ENCODE peak calls at places on chromosomes 2 and 18, in five cellular contexts. One of them, this sample, is unnamed.
A peak's percentile ranks its signal among the peaks of the same experiment; 100 is the strongest.

GRCh38 chr2:101574622-101575021 is 99.7 kb upstream of the RFX8 start:
- DNase-seq in bronchial epithelial cell: peak; percentile 20
- DNase-seq in colonic mucosa: no peak
- DNase-seq in left lung: no peak
- DNase-seq in testis: no peak
- DNase-seq in this sample: no peak

GRCh38 chr2:236782938-236783337 is 213.3 kb downstream of the ACKR3 start:
- DNase-seq in bronchial epithelial cell: peak; percentile 76
- DNase-seq in testis: no peak
- DNase-seq in left lung: no peak
- DNase-seq in colonic mucosa: no peak
- DNase-seq in this sample: no peak

GRCh38 chr2:136019304-136019703 is 33.9 kb upstream of the DARS1 start:
- DNase-seq in bronchial epithelial cell: no peak
- DNase-seq in left lung: no peak
- DNase-seq in testis: no peak
- DNase-seq in colonic mucosa: no peak
- DNase-seq in this sample: no peak

GRCh38 chr2:78985558-78985957 is 39.9 kb upstream of the REG3G start:
- DNase-seq in left lung: no peak
- DNase-seq in bronchial epithelial cell: no peak
- DNase-seq in testis: no peak
- DNase-seq in colonic mucosa: no peak
- DNase-seq in this sample: no peak

GRCh38 chr2:237570776-237571335 is 4.5 kb downstream of the PRLH start:
- DNase-seq in testis: no peak
- DNase-seq in left lung: no peak
- DNase-seq in colonic mucosa: no peak
- DNase-seq in bronchial epithelial cell: no peak
- DNase-seq in this sample: no peak

GRCh38 chr2:236254674-236255073 is 9.5 kb downstream of the ASB18 start:
- DNase-seq in left lung: no peak
- DNase-seq in colonic mucosa: no peak
- DNase-seq in testis: no peak
- DNase-seq in bronchial epithelial cell: no peak
- DNase-seq in this sample: peak; percentile 71

GRCh38 chr2:207394812-207395534 is 134.8 kb upstream of the CREB1 start:
- DNase-seq in bronchial epithelial cell: peak; percentile 100
- DNase-seq in left lung: no peak
- DNase-seq in testis: no peak
- DNase-seq in colonic mucosa: no peak
- DNase-seq in this sample: no peak

GRCh38 chr18:68840554-68841263 is 42.8 kb downstream of the CCDC102B start:
- DNase-seq in bronchial epithelial cell: peak; percentile 93
- DNase-seq in colonic mucosa: no peak
- DNase-seq in left lung: no peak
- DNase-seq in testis: no peak
- DNase-seq in this sample: no peak

GRCh38 chr2:192151848-192152247 is 42.9 kb downstream of the TMEFF2 start:
- DNase-seq in bronchial epithelial cell: peak; percentile 15
- DNase-seq in left lung: no peak
- DNase-seq in colonic mucosa: no peak
- DNase-seq in testis: no peak
- DNase-seq in this sample: no peak

GRCh38 chr18:55064073-55064472 is 104.8 kb upstream of the CCDC68 start:
- DNase-seq in testis: no peak
- DNase-seq in left lung: no peak
- DNase-seq in colonic mucosa: no peak
- DNase-seq in bronchial epithelial cell: no peak
- DNase-seq in this sample: no peak

GRCh38 chr2:120596191-120596781 is 139.4 kb upstream of the GLI2 start:
- DNase-seq in left lung: peak; percentile 62
- DNase-seq in bronchial epithelial cell: no peak
- DNase-seq in colonic mucosa: no peak
- DNase-seq in testis: no peak
- DNase-seq in this sample: no peak

GRCh38 chr2:240502430-240503121 is 55.2 kb downstream of the ANKMY1 start:
- DNase-seq in testis: no peak
- DNase-seq in bronchial epithelial cell: no peak
- DNase-seq in colonic mucosa: peak; percentile 12
- DNase-seq in left lung: peak; percentile 72
- DNase-seq in this sample: peak; percentile 19

GRCh38 chr18:10140461-10140911 is 226.7 kb downstream of the VAPA start:
- DNase-seq in testis: no peak
- DNase-seq in bronchial epithelial cell: peak; percentile 55
- DNase-seq in left lung: no peak
- DNase-seq in colonic mucosa: no peak
- DNase-seq in this sample: no peak

GRCh38 chr2:168731550-168732128 is 70.8 kb upstream of the NOSTRIN start:
- DNase-seq in colonic mucosa: no peak
- DNase-seq in bronchial epithelial cell: peak; percentile 38
- DNase-seq in testis: no peak
- DNase-seq in left lung: no peak
- DNase-seq in this sample: no peak

GRCh38 chr2:151315381-151315903 is 26.0 kb upstream of the NMI start:
- DNase-seq in testis: peak; percentile 43
- DNase-seq in colonic mucosa: no peak
- DNase-seq in bronchial epithelial cell: no peak
- DNase-seq in left lung: no peak
- DNase-seq in this sample: peak; percentile 68

GRCh38 chr2:101844055-101844635 is 146.6 kb downstream of the MAP4K4 start:
- DNase-seq in testis: no peak
- DNase-seq in colonic mucosa: no peak
- DNase-seq in left lung: no peak
- DNase-seq in bronchial epithelial cell: peak; percentile 35
- DNase-seq in this sample: no peak

GRCh38 chr2:219309278-219309677 is at the start of gene PTPRN:
- DNase-seq in bronchial epithelial cell: no peak
- DNase-seq in colonic mucosa: no peak
- DNase-seq in left lung: peak; percentile 69
- DNase-seq in testis: no peak
- DNase-seq in this sample: peak; percentile 88

GRCh38 chr18:45467307-45467706 is 148.0 kb upstream of the SLC14A2 start:
- DNase-seq in bronchial epithelial cell: no peak
- DNase-seq in testis: no peak
- DNase-seq in left lung: no peak
- DNase-seq in colonic mucosa: no peak
- DNase-seq in this sample: no peak

GRCh38 chr2:108869542-108869941 is 83.0 kb downstream of the CCDC138 start:
- DNase-seq in left lung: no peak
- DNase-seq in bronchial epithelial cell: peak; percentile 83
- DNase-seq in colonic mucosa: no peak
- DNase-seq in testis: no peak
- DNase-seq in this sample: no peak

GRCh38 chr18:28875059-28875458 is 698.1 kb upstream of the CDH2 start:
- DNase-seq in left lung: no peak
- DNase-seq in colonic mucosa: no peak
- DNase-seq in testis: no peak
- DNase-seq in bronchial epithelial cell: no peak
- DNase-seq in this sample: no peak

GRCh38 chr2:48043746-48044145 is 137.4 kb upstream of the FBXO11 start:
- DNase-seq in colonic mucosa: no peak
- DNase-seq in testis: no peak
- DNase-seq in left lung: no peak
- DNase-seq in bronchial epithelial cell: no peak
- DNase-seq in this sample: no peak

GRCh38 chr18:68854786-68855391 is 57.0 kb downstream of the CCDC102B start:
- DNase-seq in bronchial epithelial cell: no peak
- DNase-seq in colonic mucosa: no peak
- DNase-seq in testis: no peak
- DNase-seq in left lung: no peak
- DNase-seq in this sample: no peak

GRCh38 chr18:45962461-45962860 is 4.7 kb downstream of the EPG5 start:
- DNase-seq in colonic mucosa: no peak
- DNase-seq in testis: no peak
- DNase-seq in bronchial epithelial cell: peak; percentile 77
- DNase-seq in left lung: no peak
- DNase-seq in this sample: no peak

GRCh38 chr2:172046080-172046678 is 39.1 kb upstream of the DLX1 start:
- DNase-seq in testis: no peak
- DNase-seq in left lung: no peak
- DNase-seq in colonic mucosa: no peak
- DNase-seq in bronchial epithelial cell: no peak
- DNase-seq in this sample: no peak

GRCh38 chr2:177187631-177188312 is 24.8 kb upstream of the HNRNPA3 start:
- DNase-seq in left lung: no peak
- DNase-seq in testis: no peak
- DNase-seq in bronchial epithelial cell: peak; percentile 52
- DNase-seq in colonic mucosa: peak; percentile 70
- DNase-seq in this sample: no peak

GRCh38 chr2:64869126-64869525 is 120.1 kb upstream of the SLC1A4 start:
- DNase-seq in testis: no peak
- DNase-seq in colonic mucosa: no peak
- DNase-seq in bronchial epithelial cell: no peak
- DNase-seq in left lung: peak; percentile 45
- DNase-seq in this sample: no peak

GRCh38 chr2:28956415-28956826 is 24.7 kb upstream of the TOGARAM2 start:
- DNase-seq in colonic mucosa: no peak
- DNase-seq in bronchial epithelial cell: no peak
- DNase-seq in testis: no peak
- DNase-seq in left lung: no peak
- DNase-seq in this sample: peak; percentile 91

GRCh38 chr2:31168291-31168690 is 30.1 kb upstream of the GALNT14 start:
- DNase-seq in colonic mucosa: no peak
- DNase-seq in bronchial epithelial cell: peak; percentile 22
- DNase-seq in testis: no peak
- DNase-seq in left lung: no peak
- DNase-seq in this sample: no peak

GRCh38 chr2:233349005-233349998 is 5.0 kb upstream of the DGKD start:
- DNase-seq in left lung: peak; percentile 85
- DNase-seq in colonic mucosa: peak; percentile 85
- DNase-seq in bronchial epithelial cell: no peak
- DNase-seq in testis: peak; percentile 55
- DNase-seq in this sample: no peak

DNA sequence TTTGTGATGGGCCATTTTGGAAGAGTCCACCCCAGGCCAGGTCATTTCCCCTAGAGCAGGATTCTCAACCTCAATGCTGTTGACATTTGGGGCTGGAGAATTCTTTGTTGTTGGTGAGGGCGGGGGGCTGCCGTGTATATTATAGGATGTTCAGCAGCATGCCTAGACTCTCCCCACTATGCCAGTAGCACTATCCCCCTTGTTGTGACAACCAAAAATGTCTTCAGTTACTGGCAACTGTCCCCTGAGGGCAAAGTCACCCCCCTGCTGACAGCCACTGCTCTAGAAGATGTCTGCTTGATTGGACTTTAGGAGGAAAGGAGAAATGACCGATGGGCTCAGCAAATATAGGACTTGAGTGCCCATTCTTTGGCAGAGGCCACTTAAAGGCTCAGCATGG is 61.0 kb upstream of the MCFD2 start:
- DNase-seq in left lung: no peak
- DNase-seq in testis: no peak
- DNase-seq in colonic mucosa: no peak
- DNase-seq in bronchial epithelial cell: no peak
- DNase-seq in this sample: no peak
- H3K36me3 ChIP-seq in left lung: peaks cover 54% of the 10 kb centered on the region
- H3K36me3 ChIP-seq in testis: no peaks in the 10 kb centered on the region
- H3K36me3 ChIP-seq in colonic mucosa: no peaks in the 10 kb centered on the region
- H3K36me3 ChIP-seq in bronchial epithelial cell: peaks cover 9% of the 10 kb centered on the region
- H3K36me3 ChIP-seq in this sample: peaks cover 3% of the 10 kb centered on the region

GRCh38 chr2:113180131-113180946 is 6.6 kb downstream of the PSD4 start:
- DNase-seq in bronchial epithelial cell: no peak
- DNase-seq in colonic mucosa: no peak
- DNase-seq in testis: no peak
- DNase-seq in left lung: peak; percentile 39
- DNase-seq in this sample: no peak
- H3K36me3 ChIP-seq in bronchial epithelial cell: peaks cover 6% of the 10 kb centered on the region
- H3K36me3 ChIP-seq in colonic mucosa: no peaks in the 10 kb centered on the region
- H3K36me3 ChIP-seq in testis: no peaks in the 10 kb centered on the region
- H3K36me3 ChIP-seq in left lung: peaks cover 21% of the 10 kb centered on the region
- H3K36me3 ChIP-seq in this sample: no peaks in the 10 kb centered on the region

GRCh38 chr2:53813151-53813550 is 26.3 kb downstream of the ERLEC1 start:
- DNase-seq in testis: no peak
- DNase-seq in bronchial epithelial cell: peak; percentile 64
- DNase-seq in left lung: no peak
- DNase-seq in colonic mucosa: no peak
- DNase-seq in this sample: no peak

DNA sequence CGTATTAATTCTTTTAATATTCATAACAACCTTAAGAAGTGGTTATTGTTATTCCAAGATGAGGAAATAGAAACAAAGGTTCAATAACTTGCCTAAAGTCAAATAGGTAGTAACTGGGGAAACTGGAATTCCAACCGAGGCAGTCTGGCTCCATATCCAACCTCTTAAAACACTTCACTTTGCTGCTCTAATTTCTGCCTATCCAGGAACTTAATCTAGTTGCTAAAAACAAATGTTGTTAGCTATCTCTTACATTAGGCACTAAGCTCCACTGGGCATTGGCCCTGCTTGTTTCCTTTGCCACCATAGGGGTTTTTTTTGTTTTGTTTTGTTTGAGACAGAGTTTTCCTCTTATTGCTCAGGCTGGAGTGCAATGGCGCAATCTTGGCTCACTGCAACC is 24.8 kb downstream of the ERLEC1 start:
- DNase-seq in colonic mucosa: no peak
- DNase-seq in bronchial epithelial cell: no peak
- DNase-seq in testis: no peak
- DNase-seq in left lung: no peak
- DNase-seq in this sample: no peak
- H3K36me3 ChIP-seq in colonic mucosa: peaks cover 4% of the 10 kb centered on the region
- H3K36me3 ChIP-seq in bronchial epithelial cell: no peaks in the 10 kb centered on the region
- H3K36me3 ChIP-seq in testis: no peaks in the 10 kb centered on the region
- H3K36me3 ChIP-seq in left lung: peaks cover 100% of the 10 kb centered on the region
- H3K36me3 ChIP-seq in this sample: peaks cover 80% of the 10 kb centered on the region

GRCh38 chr2:216685327-216685875 is 9.9 kb downstream of the IGFBP5 start:
- DNase-seq in left lung: no peak
- DNase-seq in bronchial epithelial cell: no peak
- DNase-seq in testis: no peak
- DNase-seq in colonic mucosa: no peak
- DNase-seq in this sample: no peak

GRCh38 chr2:216687111-216687510 is 8.2 kb downstream of the IGFBP5 start:
- DNase-seq in colonic mucosa: no peak
- DNase-seq in bronchial epithelial cell: no peak
- DNase-seq in testis: no peak
- DNase-seq in left lung: no peak
- DNase-seq in this sample: no peak

GRCh38 chr2:216680951-216681629 is 14.3 kb downstream of the IGFBP5 start:
- DNase-seq in left lung: no peak
- DNase-seq in bronchial epithelial cell: no peak
- DNase-seq in colonic mucosa: no peak
- DNase-seq in testis: no peak
- DNase-seq in this sample: no peak

GRCh38 chr2:216681683-216682082 is 13.7 kb downstream of the IGFBP5 start:
- DNase-seq in colonic mucosa: no peak
- DNase-seq in left lung: no peak
- DNase-seq in bronchial epithelial cell: no peak
- DNase-seq in testis: no peak
- DNase-seq in this sample: no peak

DNA sequence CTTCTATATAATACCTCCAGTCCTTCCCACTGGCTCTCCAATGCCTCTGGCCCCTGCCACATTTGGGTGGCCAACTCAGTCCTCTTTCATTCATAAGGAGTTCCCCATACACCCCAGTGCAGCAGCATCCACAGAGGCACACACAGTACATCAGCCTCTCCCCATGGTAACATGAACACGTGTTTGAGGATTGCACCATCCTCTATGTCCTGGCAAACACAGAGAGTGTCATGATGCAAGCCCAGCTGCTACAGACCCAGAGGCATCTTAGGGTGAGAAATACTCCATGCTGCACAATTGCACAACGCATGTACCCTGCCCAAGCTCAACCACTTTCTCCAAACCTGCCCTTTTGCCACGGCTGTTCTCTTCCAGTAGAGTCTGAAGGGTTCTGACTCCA is 11.5 kb downstream of the IGFBP5 start:
- DNase-seq in testis: peak; percentile 38
- DNase-seq in bronchial epithelial cell: peak; percentile 96
- DNase-seq in colonic mucosa: no peak
- DNase-seq in left lung: no peak
- DNase-seq in this sample: no peak
- H3K36me3 ChIP-seq in testis: no peaks in the 10 kb centered on the region
- H3K36me3 ChIP-seq in bronchial epithelial cell: no peaks in the 10 kb centered on the region
- H3K36me3 ChIP-seq in colonic mucosa: no peaks in the 10 kb centered on the region
- H3K36me3 ChIP-seq in left lung: no peaks in the 10 kb centered on the region
- H3K36me3 ChIP-seq in this sample: peaks cover 21% of the 10 kb centered on the region

This sample was measured in endodermal cell.